ENCODE peak calls at places on chromosome 3, in eight cellular contexts. E is activated CD4-positive, alpha-beta T cell treated with anti-CD3 and anti-CD28 coated beads, Interleukin-2, amount 50 U/mL, for 4 hours; Y is astrocyte of the spinal cord; N is caudate nucleus; O is posterior vena cava; X is stimulated activated CD4-positive, alpha-beta T cell treated with anti-CD3 and anti-CD28 coated beads, Interleukin-12 subunit alpha, Interleukin-12 subunit beta, amount 100 ng/mL, for 4 hours; M is tibial artery; T is activated CD8-positive, alpha-beta memory T cell treated with anti-CD3 and anti-CD28 coated beads, Interleukin-2, amount 50 U/mL, for 48 hours. R is an unnamed sample.

GRCh38 chr3:127747066-127747465 is 74.3 kb downstream of the ABTB1 start:
- DNase-seq in E (no peak), Y (no peak), N (no peak), O (peak; percentile 34), X (no peak), M (no peak), T (no peak), R (peak; percentile 73)

GRCh38 chr3:4351872-4352271 is 48.7 kb downstream of the SETMAR start:
- DNase-seq in E (no peak), Y (no peak), N (no peak), O (no peak), X (no peak), M (no peak), T (no peak), R (no peak)

GRCh38 chr3:51945031-51945840 is 3.1 kb downstream of the PARP3 start:
- DNase-seq in E (no peak), Y (no peak), N (no peak), O (peak; percentile 76), X (no peak), M (no peak), T (no peak), R (peak; percentile 74)

GRCh38 chr3:146036289-146036688 is 124.7 kb downstream of the PLOD2 start:
- DNase-seq in E (no peak), Y (no peak), N (no peak), O (no peak), X (no peak), M (no peak), T (no peak), R (no peak)

GRCh38 chr3:60024400-60024799 is 974.6 kb upstream of the CFAP20DC start:
- DNase-seq in E (no peak), Y (no peak), N (no peak), O (no peak), X (no peak), M (no peak), T (no peak), R (no peak)

GRCh38 chr3:127216415-127217261 is 23.7 kb downstream of the PRR23E start:
- DNase-seq in E (no peak), Y (no peak), N (no peak), O (no peak), X (no peak), M (peak; percentile 9), T (no peak), R (peak; percentile 39)

GRCh38 chr3:40143283-40144090 is 166.0 kb upstream of the EIF1B start:
- DNase-seq in E (no peak), Y (no peak), N (no peak), O (no peak), X (no peak), M (no peak), T (no peak), R (no peak)

GRCh38 chr3:126111126-126111551 is 27.2 kb upstream of the SLC41A3 start:
- DNase-seq in E (no peak), Y (no peak), N (no peak), O (peak; percentile 61), X (no peak), M (peak; percentile 17), T (peak; percentile 8), R (no peak)

GRCh38 chr3:146883292-146883691 is 278.1 kb upstream of the PLSCR5 start:
- DNase-seq in E (no peak), Y (no peak), N (no peak), O (no peak), X (no peak), M (no peak), T (no peak), R (no peak)

GRCh38 chr3:6854184-6854583 is 6.7 kb upstream of the GRM7 start:
- DNase-seq in E (no peak), Y (no peak), N (no peak), O (no peak), X (no peak), M (no peak), T (no peak), R (no peak)

GRCh38 chr3:121834079-121834730 is 655 bp downstream of the IQCB1 start:
- DNase-seq in E (no peak), Y (no peak), N (no peak), O (no peak), X (no peak), M (no peak), T (no peak), R (no peak)

GRCh38 chr3:122676759-122677158 is 3.9 kb upstream of the PARP14 start:
- DNase-seq in E (no peak), Y (peak; percentile 46), N (no peak), O (no peak), X (no peak), M (no peak), T (no peak), R (no peak)

GRCh38 chr3:58236527-58237237 is 910 bp upstream of the ABHD6 start:
- DNase-seq in E (no peak), Y (no peak), N (no peak), O (no peak), X (no peak), M (peak; percentile 26), T (peak; percentile 51), R (no peak)

GRCh38 chr3:49610881-49611280 is 56.6 kb downstream of the BSN start:
- DNase-seq in E (no peak), Y (no peak), N (no peak), O (no peak), X (no peak), M (no peak), T (no peak), R (no peak)

GRCh38 chr3:16916840-16917239 is 32.1 kb downstream of the PLCL2 start:
- DNase-seq in E (no peak), Y (peak; percentile 49), N (no peak), O (no peak), X (no peak), M (no peak), T (no peak), R (no peak)

GRCh38 chr3:114380233-114380645 is 86.4 kb downstream of the TIGIT start:
- DNase-seq in E (no peak), Y (peak; percentile 93), N (peak; percentile 56), O (peak; percentile 90), X (no peak), M (peak; percentile 44), T (no peak), R (peak; percentile 84)

GRCh38 chr3:136173939-136174338 is 22.2 kb downstream of the MSL2 start:
- DNase-seq in E (no peak), Y (no peak), N (no peak), O (no peak), X (no peak), M (no peak), T (no peak), R (no peak)

GRCh38 chr3:126356373-126357298 is 572 bp downstream of the KLF15 start:
- DNase-seq in E (no peak), Y (no peak), N (no peak), O (no peak), X (no peak), M (peak; percentile 63), T (no peak), R (no peak)

GRCh38 chr3:72152551-72153476 is 367.9 kb upstream of the PROK2 start:
- DNase-seq in E (no peak), Y (peak; percentile 79), N (peak; percentile 17), O (peak; percentile 88), X (no peak), M (peak; percentile 84), T (no peak), R (no peak)

GRCh38 chr3:157091096-157091833 is 68.7 kb downstream of the CCNL1 start:
- DNase-seq in E (no peak), Y (no peak), N (no peak), O (no peak), X (no peak), M (no peak), T (no peak), R (no peak)

GRCh38 chr3:83765971-83766370 is 1192.8 kb upstream of the CADM2 start:
- DNase-seq in E (no peak), Y (no peak), N (no peak), O (no peak), X (no peak), M (no peak), T (no peak), R (no peak)

GRCh38 chr3:37766220-37766605 is 95.5 kb upstream of the CTDSPL start:
- DNase-seq in E (no peak), Y (peak; percentile 42), N (no peak), O (no peak), X (no peak), M (no peak), T (no peak), R (no peak)

GRCh38 chr3:30804983-30805382 is 89.5 kb downstream of the GADL1 start:
- DNase-seq in E (no peak), Y (no peak), N (no peak), O (no peak), X (no peak), M (no peak), T (no peak), R (no peak)

GRCh38 chr3:6994081-6994668 is 133.3 kb downstream of the GRM7 start:
- DNase-seq in E (no peak), Y (peak; percentile 35), N (no peak), O (no peak), X (no peak), M (no peak), T (no peak), R (no peak)

GRCh38 chr3:32143849-32144757 is 37.7 kb downstream of the GPD1L start:
- DNase-seq in E (peak; percentile 15), Y (peak; percentile 91), N (no peak), O (no peak), X (peak; percentile 7), M (peak; percentile 42), T (no peak), R (no peak)

GRCh38 chr3:94285874-94286273 is 223.0 kb downstream of the NSUN3 start:
- DNase-seq in E (no peak), Y (peak; percentile 15), N (no peak), O (no peak), X (no peak), M (no peak), T (no peak), R (no peak)